ENCODE peak calls at places on chromosomes 4 and X, in eight cellular contexts. Z, O, Y, S, B, I, N and E are unnamed samples.

GRCh38 chrX:109760241-109760921 is 27.3 kb upstream of the ACSL4 start:
- DNase-seq in Z (no peak), O (no peak), Y (no peak), S (no peak), B (no peak), I (no peak), N (peak; percentile 54), E (no peak)

GRCh38 chrX:155888139-155888538 is 7.0 kb downstream of the VAMP7 start:
- DNase-seq in Z (no peak), O (peak; percentile 62), Y (no peak), S (no peak), B (no peak), I (peak; percentile 42), N (peak; percentile 75), E (no peak)

GRCh38 chr4:11821774-11822430 is 393.2 kb upstream of the HS3ST1 start:
- DNase-seq in Z (no peak), O (no peak), Y (no peak), S (no peak), B (no peak), I (no peak), N (no peak), E (no peak)

GRCh38 chr4:66178901-66179300 is 508.6 kb upstream of the EPHA5 start:
- DNase-seq in Z (no peak), O (no peak), Y (no peak), S (no peak), B (no peak), I (peak; percentile 35), N (peak; percentile 80), E (no peak)

GRCh38 chr4:154184238-154184637 is 307.4 kb downstream of the DCHS2 start:
- DNase-seq in Z (no peak), O (no peak), Y (no peak), S (no peak), B (no peak), I (no peak), N (no peak), E (no peak)

GRCh38 chr4:13325744-13326143 is 158.4 kb downstream of the RAB28 start:
- DNase-seq in Z (no peak), O (no peak), Y (no peak), S (no peak), B (no peak), I (no peak), N (no peak), E (no peak)

GRCh38 chr4:25437951-25438350 is 60.9 kb downstream of the ANAPC4 start:
- DNase-seq in Z (no peak), O (no peak), Y (no peak), S (no peak), B (no peak), I (no peak), N (no peak), E (no peak)

GRCh38 chrX:120857240-120857639 is 18.4 kb downstream of the CT47B1 start:
- DNase-seq in Z (no peak), O (no peak), Y (no peak), S (no peak), B (no peak), I (no peak), N (peak; percentile 51), E (no peak)

GRCh38 chrX:32933548-32933947 is 277.8 kb downstream of the DMD start:
- DNase-seq in Z (no peak), O (no peak), Y (no peak), S (no peak), B (no peak), I (no peak), N (no peak), E (no peak)

GRCh38 chr4:41933997-41934812 is 1.0 kb upstream of the TMEM33 start:
- DNase-seq in Z (no peak), O (no peak), Y (peak; percentile 54), S (no peak), B (no peak), I (no peak), N (no peak), E (no peak)

GRCh38 chr4:116346750-116347149 is 738.6 kb downstream of the TRAM1L1 start:
- DNase-seq in Z (no peak), O (no peak), Y (no peak), S (no peak), B (no peak), I (no peak), N (no peak), E (no peak)

GRCh38 chr4:8908206-8908893 is 36.7 kb upstream of the HMX1 start:
- DNase-seq in Z (no peak), O (no peak), Y (peak; percentile 6), S (no peak), B (no peak), I (no peak), N (no peak), E (no peak)

GRCh38 chrX:133337250-133337649 is 78.0 kb downstream of the GPC4 start:
- DNase-seq in Z (no peak), O (no peak), Y (peak; percentile 80), S (no peak), B (no peak), I (no peak), N (peak; percentile 40), E (no peak)

GRCh38 chr4:41437264-41437566 is 100.7 kb upstream of the LIMCH1 start:
- DNase-seq in Z (no peak), O (no peak), Y (no peak), S (no peak), B (no peak), I (no peak), N (no peak), E (no peak)

GRCh38 chr4:173247316-173247715 is 78.7 kb downstream of the GALNT7 start:
- DNase-seq in Z (no peak), O (no peak), Y (no peak), S (no peak), B (no peak), I (no peak), N (no peak), E (no peak)

GRCh38 chr4:173917255-173917960 is 366.1 kb downstream of the FBXO8 start:
- DNase-seq in Z (no peak), O (no peak), Y (no peak), S (no peak), B (no peak), I (peak; percentile 31), N (no peak), E (no peak)

GRCh38 chrX:56833626-56834025 is 104.6 kb downstream of the NBDY start:
- DNase-seq in Z (no peak), O (no peak), Y (no peak), S (no peak), B (no peak), I (no peak), N (no peak), E (no peak)

GRCh38 chrX:18931972-18932371 is 51.9 kb downstream of the PHKA2 start:
- DNase-seq in Z (no peak), O (no peak), Y (no peak), S (no peak), B (no peak), I (peak; percentile 9), N (peak; percentile 58), E (peak; percentile 24)

GRCh38 chr4:6269400-6269650 is 325 bp upstream of the WFS1 start:
- DNase-seq in Z (no peak), O (no peak), Y (no peak), S (no peak), B (no peak), I (no peak), N (no peak), E (no peak)

GRCh38 chr4:142656178-142656577 is 189.9 kb downstream of the INPP4B start:
- DNase-seq in Z (no peak), O (peak; percentile 9), Y (no peak), S (no peak), B (no peak), I (peak; percentile 19), N (no peak), E (no peak)

GRCh38 chr4:7678318-7678852 is 243.7 kb upstream of the PSAPL1 start:
- DNase-seq in Z (no peak), O (no peak), Y (no peak), S (no peak), B (no peak), I (no peak), N (no peak), E (no peak)

GRCh38 chrX:2967998-2968909 is 38.1 kb upstream of the ARSH start:
- DNase-seq in Z (peak; percentile 16), O (no peak), Y (peak; percentile 13), S (peak; percentile 46), B (no peak), I (peak; percentile 78), N (peak; percentile 50), E (no peak)
- TF ChIP-seq CTCF in Z (peak; percentile 30), O (no peak), Y (no peak), S (no peak), B (no peak), I (peak; percentile 27), N (no peak), E (no peak)

GRCh38 chrX:38110231-38110630 is 103.9 kb downstream of the SYTL5 start:
- DNase-seq in Z (no peak), O (no peak), Y (no peak), S (no peak), B (no peak), I (no peak), N (no peak), E (no peak)
- TF ChIP-seq CTCF in Z (no peak), O (no peak), Y (no peak), S (no peak), B (no peak), I (no peak), N (no peak), E (no peak)

GRCh38 chr4:183831026-183831446 is 74.1 kb upstream of the STOX2 start:
- DNase-seq in Z (no peak), O (no peak), Y (no peak), S (no peak), B (no peak), I (no peak), N (no peak), E (no peak)

GRCh38 chr4:183834252-183834651 is 70.9 kb upstream of the STOX2 start:
- DNase-seq in Z (no peak), O (no peak), Y (no peak), S (no peak), B (no peak), I (no peak), N (peak; percentile 63), E (no peak)

GRCh38 chr4:183830438-183830985 is 74.6 kb upstream of the STOX2 start:
- DNase-seq in Z (no peak), O (no peak), Y (no peak), S (no peak), B (no peak), I (no peak), N (peak; percentile 24), E (no peak)

GRCh38 chr4:183831689-183832088 is 73.4 kb upstream of the STOX2 start:
- DNase-seq in Z (no peak), O (no peak), Y (no peak), S (no peak), B (no peak), I (no peak), N (no peak), E (no peak)

GRCh38 chr4:183832776-183833450 is 72.2 kb upstream of the STOX2 start:
- DNase-seq in Z (no peak), O (no peak), Y (no peak), S (no peak), B (no peak), I (no peak), N (no peak), E (no peak)
- TF ChIP-seq CTCF in Z (no peak), O (no peak), Y (no peak), S (no peak), B (no peak), I (no peak), N (no peak), E (no peak)

DNA sequence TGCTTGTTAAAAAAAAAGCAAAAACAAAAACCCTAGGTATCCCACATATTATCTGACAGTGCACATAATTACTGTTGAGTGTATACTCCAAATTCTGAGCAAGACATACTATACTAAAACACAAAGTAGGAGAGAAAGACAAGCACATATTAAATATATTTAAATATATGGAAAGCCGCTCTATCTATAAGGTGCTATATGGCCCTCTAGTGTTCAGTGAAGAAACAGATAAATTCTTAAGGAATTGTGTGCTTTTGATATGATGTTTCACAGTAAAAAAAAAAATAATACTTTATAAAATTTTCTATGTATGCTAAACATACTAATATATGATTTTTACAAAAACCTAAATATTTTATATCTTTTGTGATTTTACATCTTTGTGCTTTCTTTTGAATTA is 137.8 kb downstream of the FBXW7 start:
- DNase-seq in Z (no peak), O (no peak), Y (no peak), S (no peak), B (no peak), I (no peak), N (peak; percentile 48), E (no peak)
- TF ChIP-seq CTCF in Z (peak; percentile 27), O (no peak), Y (no peak), S (peak; percentile 74), B (peak; percentile 8), I (no peak), N (peak; percentile 50), E (no peak)